ENCODE peak calls at places on chromosomes 5 and 9, in ten cellular contexts. I is AG20443; Z is stomach; G is GM12865; Y is stimulated activated CD8-positive, alpha-beta memory T cell treated with anti-CD3 and anti-CD28 coated beads, Interleukin-12 subunit alpha, Interleukin-12 subunit beta, amount 100 ng/mL, for 1 hour; V is NCI-H146; W is stimulated activated CD4-positive, alpha-beta T cell treated with anti-CD3 and anti-CD28 coated beads, TNF-alpha, amount 100 ng/mL, for 1 hour; H is endodermal cell; L is SW480; P is HEK293T. O is an unnamed sample.

GRCh38 chr5:17370651-17371050 is 127.4 kb upstream of the TAF11L2 start:
- DNase-seq in P (no peak), Y (no peak), Z (no peak), W (no peak), H (no peak), L (no peak), I (no peak), V (no peak), G (no peak), O (no peak)

GRCh38 chr9:32839486-32839885 is 56.1 kb downstream of the TMEM215 start:
- DNase-seq in P (no peak), I (no peak), Y (no peak), Z (no peak), H (no peak), G (no peak), L (no peak), V (no peak), W (no peak), O (no peak)

GRCh38 chr9:99018653-99019052 is 74.9 kb downstream of the COL15A1 start:
- DNase-seq in Z (no peak), Y (no peak), L (no peak), I (no peak), P (no peak), H (no peak), W (no peak), V (no peak), G (no peak), O (no peak)

GRCh38 chr5:42241636-42242035 is 181.6 kb upstream of the GHR start:
- DNase-seq in W (no peak), Y (no peak), L (no peak), V (no peak), P (no peak), H (no peak), I (no peak), Z (no peak), G (no peak), O (no peak)

GRCh38 chr5:168793844-168794837 is 215.0 kb upstream of the PANK3 start:
- DNase-seq in W (no peak), P (peak), I (peak), G (no peak), H (no peak), Y (no peak), V (no peak), Z (no peak), L (peak), O (no peak)

GRCh38 chr9:130480673-130481072 is 35.9 kb downstream of the ASS1 start:
- DNase-seq in L (no peak), W (no peak), G (no peak), I (no peak), P (no peak), Y (no peak), Z (no peak), H (peak), V (no peak), O (no peak)

GRCh38 chr5:141559481-141559880 is 59.3 kb downstream of the DIAPH1 start:
- DNase-seq in Y (no peak), W (no peak), I (peak), H (no peak), G (no peak), P (no peak), Z (no peak), V (no peak), L (peak), O (peak)

GRCh38 chr5:36357391-36357790 is 55.7 kb upstream of the RANBP3L start:
- DNase-seq in Y (no peak), L (no peak), P (no peak), H (no peak), Z (no peak), V (no peak), G (no peak), I (peak), W (no peak), O (no peak)

GRCh38 chr5:90529234-90529938 is at the start of gene LYSMD3:
- DNase-seq in Z (peak), Y (peak), W (peak), P (peak), V (peak), G (peak), H (peak), L (peak), I (peak), O (peak)

GRCh38 chr5:74643160-74643562 is 2.6 kb upstream of the ENC1 start:
- DNase-seq in Y (no peak), H (no peak), I (peak), L (peak), Z (no peak), G (no peak), V (no peak), W (no peak), P (no peak), O (peak)

GRCh38 chr9:84829997-84830696 is 160.6 kb downstream of the NTRK2 start:
- DNase-seq in Y (no peak), I (no peak), P (no peak), L (no peak), G (no peak), Z (no peak), H (no peak), V (no peak), W (no peak), O (no peak)

GRCh38 chr5:150159741-150160179 is 4.1 kb upstream of the PDGFRB start:
- DNase-seq in Y (no peak), G (peak), V (no peak), W (no peak), L (no peak), P (no peak), I (peak), H (no peak), Z (no peak), O (no peak)

GRCh38 chr5:58937031-58937681 is 354.3 kb downstream of the RAB3C start:
- DNase-seq in I (no peak), V (peak), Y (no peak), P (no peak), H (peak), Z (no peak), G (no peak), L (no peak), W (no peak), O (no peak)

GRCh38 chr9:135582541-135582940 is 21.0 kb downstream of the PAEP start:
- DNase-seq in P (no peak), V (no peak), Y (no peak), G (no peak), Z (peak), H (no peak), I (no peak), W (no peak), L (no peak), O (no peak)

GRCh38 chr9:38339087-38339486 is 53.4 kb upstream of the ALDH1B1 start:
- DNase-seq in L (no peak), I (peak), H (no peak), Z (no peak), P (no peak), V (no peak), G (peak), W (no peak), Y (no peak), O (no peak)